ENCODE peak calls at places on chromosomes 11 and 22, in eight cellular contexts. One of them, this sample, is unnamed.

GRCh38 chr11:44973634-44974401 is 23.1 kb upstream of the TP53I11 start:
- DNase-seq in type B pancreatic cell: no peak
- DNase-seq in mucosa of descending colon: peak; percentile 24
- DNase-seq in colonic mucosa: no peak
- DNase-seq in kidney: no peak
- DNase-seq in left lung: no peak
- DNase-seq in GM06990: no peak
- DNase-seq in foreskin fibroblast: no peak
- DNase-seq in this sample: no peak

GRCh38 chr11:122803716-122804115 is 34.6 kb upstream of the CRTAM start:
- DNase-seq in mucosa of descending colon: no peak
- DNase-seq in kidney: no peak
- DNase-seq in left lung: no peak
- DNase-seq in type B pancreatic cell: no peak
- DNase-seq in colonic mucosa: no peak
- DNase-seq in foreskin fibroblast: no peak
- DNase-seq in GM06990: no peak
- DNase-seq in this sample: no peak

GRCh38 chr11:36751251-36751839 is 153.3 kb upstream of the RAG2 start:
- DNase-seq in left lung: no peak
- DNase-seq in kidney: no peak
- DNase-seq in colonic mucosa: no peak
- DNase-seq in type B pancreatic cell: no peak
- DNase-seq in mucosa of descending colon: no peak
- DNase-seq in foreskin fibroblast: no peak
- DNase-seq in GM06990: no peak
- DNase-seq in this sample: no peak

GRCh38 chr22:32803020-32803758 is 1.7 kb downstream of the TIMP3 start:
- DNase-seq in left lung: no peak
- DNase-seq in type B pancreatic cell: no peak
- DNase-seq in kidney: no peak
- DNase-seq in colonic mucosa: no peak
- DNase-seq in mucosa of descending colon: no peak
- DNase-seq in foreskin fibroblast: no peak
- DNase-seq in GM06990: no peak
- DNase-seq in this sample: no peak

GRCh38 chr11:9765320-9766101 is 101.6 kb downstream of the SWAP70 start:
- DNase-seq in foreskin fibroblast: peak; percentile 91
- DNase-seq in colonic mucosa: no peak
- DNase-seq in type B pancreatic cell: no peak
- DNase-seq in left lung: no peak
- DNase-seq in kidney: peak; percentile 87
- DNase-seq in GM06990: no peak
- DNase-seq in mucosa of descending colon: no peak
- DNase-seq in this sample: peak; percentile 40

GRCh38 chr22:39349967-39350802 is at the start of gene SYNGR1:
- DNase-seq in foreskin fibroblast: no peak
- DNase-seq in kidney: peak; percentile 81
- DNase-seq in left lung: no peak
- DNase-seq in type B pancreatic cell: no peak
- DNase-seq in GM06990: no peak
- DNase-seq in colonic mucosa: no peak
- DNase-seq in mucosa of descending colon: no peak
- DNase-seq in this sample: no peak

GRCh38 chr11:122145715-122146274 is 29.8 kb upstream of the BLID start:
- DNase-seq in GM06990: no peak
- DNase-seq in colonic mucosa: no peak
- DNase-seq in left lung: no peak
- DNase-seq in foreskin fibroblast: no peak
- DNase-seq in kidney: no peak
- DNase-seq in type B pancreatic cell: no peak
- DNase-seq in mucosa of descending colon: no peak
- DNase-seq in this sample: no peak

GRCh38 chr22:26323013-26323412 is 106.0 kb upstream of the ASPHD2 start:
- DNase-seq in type B pancreatic cell: no peak
- DNase-seq in mucosa of descending colon: no peak
- DNase-seq in kidney: no peak
- DNase-seq in left lung: no peak
- DNase-seq in foreskin fibroblast: no peak
- DNase-seq in colonic mucosa: no peak
- DNase-seq in GM06990: no peak
- DNase-seq in this sample: no peak

GRCh38 chr11:78532991-78533861 is 41.4 kb downstream of the NARS2 start:
- DNase-seq in GM06990: peak; percentile 36
- DNase-seq in foreskin fibroblast: no peak
- DNase-seq in colonic mucosa: no peak
- DNase-seq in mucosa of descending colon: no peak
- DNase-seq in kidney: no peak
- DNase-seq in left lung: no peak
- DNase-seq in type B pancreatic cell: no peak
- DNase-seq in this sample: peak; percentile 26

GRCh38 chr11:64457416-64458010 is 98.6 kb downstream of the RPS6KA4 start:
- DNase-seq in colonic mucosa: no peak
- DNase-seq in GM06990: no peak
- DNase-seq in kidney: peak; percentile 43
- DNase-seq in mucosa of descending colon: no peak
- DNase-seq in type B pancreatic cell: no peak
- DNase-seq in foreskin fibroblast: no peak
- DNase-seq in left lung: no peak
- DNase-seq in this sample: no peak

GRCh38 chr11:128653828-128654231 is 40.0 kb upstream of the FLI1 start:
- DNase-seq in type B pancreatic cell: no peak
- DNase-seq in mucosa of descending colon: peak; percentile 46
- DNase-seq in GM06990: no peak
- DNase-seq in left lung: peak; percentile 68
- DNase-seq in colonic mucosa: no peak
- DNase-seq in foreskin fibroblast: no peak
- DNase-seq in kidney: no peak
- DNase-seq in this sample: no peak

GRCh38 chr11:59144096-59144495 is 1.4 kb downstream of the FAM111A start:
- DNase-seq in foreskin fibroblast: no peak
- DNase-seq in type B pancreatic cell: no peak
- DNase-seq in left lung: no peak
- DNase-seq in kidney: no peak
- DNase-seq in mucosa of descending colon: no peak
- DNase-seq in GM06990: no peak
- DNase-seq in colonic mucosa: no peak
- DNase-seq in this sample: no peak

GRCh38 chr11:7571640-7572000 is 57.8 kb downstream of the PPFIBP2 start:
- DNase-seq in colonic mucosa: peak; percentile 88
- DNase-seq in foreskin fibroblast: peak; percentile 57
- DNase-seq in kidney: peak; percentile 78
- DNase-seq in type B pancreatic cell: no peak
- DNase-seq in left lung: peak; percentile 55
- DNase-seq in GM06990: no peak
- DNase-seq in mucosa of descending colon: peak; percentile 82
- DNase-seq in this sample: peak; percentile 36

GRCh38 chr11:96052921-96053631 is 129.2 kb upstream of the MTMR2 start:
- DNase-seq in colonic mucosa: no peak
- DNase-seq in kidney: no peak
- DNase-seq in left lung: no peak
- DNase-seq in type B pancreatic cell: no peak
- DNase-seq in foreskin fibroblast: peak; percentile 37
- DNase-seq in GM06990: no peak
- DNase-seq in mucosa of descending colon: no peak
- DNase-seq in this sample: no peak

GRCh38 chr11:96051820-96052219 is 127.9 kb upstream of the MTMR2 start:
- DNase-seq in colonic mucosa: no peak
- DNase-seq in type B pancreatic cell: no peak
- DNase-seq in foreskin fibroblast: no peak
- DNase-seq in GM06990: peak; percentile 59
- DNase-seq in left lung: no peak
- DNase-seq in mucosa of descending colon: no peak
- DNase-seq in kidney: no peak
- DNase-seq in this sample: peak; percentile 57

GRCh38 chr11:96049426-96049825 is 125.5 kb upstream of the MTMR2 start:
- DNase-seq in mucosa of descending colon: no peak
- DNase-seq in GM06990: no peak
- DNase-seq in type B pancreatic cell: no peak
- DNase-seq in kidney: no peak
- DNase-seq in left lung: no peak
- DNase-seq in foreskin fibroblast: peak; percentile 42
- DNase-seq in colonic mucosa: no peak
- DNase-seq in this sample: no peak

GRCh38 chr11:96054870-96055705 is 131.2 kb upstream of the MTMR2 start:
- DNase-seq in left lung: no peak
- DNase-seq in kidney: no peak
- DNase-seq in GM06990: no peak
- DNase-seq in type B pancreatic cell: no peak
- DNase-seq in mucosa of descending colon: no peak
- DNase-seq in foreskin fibroblast: peak; percentile 24
- DNase-seq in colonic mucosa: no peak
- DNase-seq in this sample: no peak

GRCh38 chr11:96050435-96051182 is 126.7 kb upstream of the MTMR2 start:
- DNase-seq in foreskin fibroblast: no peak
- DNase-seq in mucosa of descending colon: no peak
- DNase-seq in type B pancreatic cell: no peak
- DNase-seq in left lung: no peak
- DNase-seq in GM06990: no peak
- DNase-seq in colonic mucosa: no peak
- DNase-seq in kidney: no peak
- DNase-seq in this sample: no peak
- TF ChIP-seq CTCF in foreskin fibroblast: no peak
- TF ChIP-seq CTCF in mucosa of descending colon: no peak
- TF ChIP-seq CTCF in type B pancreatic cell: peak; percentile 51
- TF ChIP-seq CTCF in left lung: no peak
- TF ChIP-seq CTCF in GM06990: peak; percentile 9
- TF ChIP-seq CTCF in colonic mucosa: no peak
- TF ChIP-seq CTCF in kidney: no peak
- TF ChIP-seq CTCF in this sample: no peak

GRCh38 chr22:19966908-19967750 is 25.5 kb upstream of the TXNRD2 start:
- DNase-seq in mucosa of descending colon: no peak
- DNase-seq in type B pancreatic cell: no peak
- DNase-seq in kidney: peak; percentile 68
- DNase-seq in colonic mucosa: no peak
- DNase-seq in foreskin fibroblast: no peak
- DNase-seq in GM06990: no peak
- DNase-seq in left lung: no peak
- DNase-seq in this sample: no peak

GRCh38 chr22:19964701-19965386 is 23.2 kb upstream of the TXNRD2 start:
- DNase-seq in type B pancreatic cell: no peak
- DNase-seq in mucosa of descending colon: no peak
- DNase-seq in kidney: peak; percentile 73
- DNase-seq in GM06990: no peak
- DNase-seq in foreskin fibroblast: no peak
- DNase-seq in left lung: no peak
- DNase-seq in colonic mucosa: no peak
- DNase-seq in this sample: no peak

GRCh38 chr22:19963863-19964642 is 22.4 kb upstream of the TXNRD2 start:
- DNase-seq in type B pancreatic cell: no peak
- DNase-seq in kidney: peak; percentile 68
- DNase-seq in GM06990: no peak
- DNase-seq in mucosa of descending colon: no peak
- DNase-seq in foreskin fibroblast: no peak
- DNase-seq in colonic mucosa: no peak
- DNase-seq in left lung: no peak
- DNase-seq in this sample: no peak

GRCh38 chr22:19967850-19968449 is 26.3 kb upstream of the TXNRD2 start:
- DNase-seq in left lung: no peak
- DNase-seq in foreskin fibroblast: no peak
- DNase-seq in type B pancreatic cell: no peak
- DNase-seq in kidney: peak; percentile 39
- DNase-seq in GM06990: no peak
- DNase-seq in colonic mucosa: no peak
- DNase-seq in mucosa of descending colon: no peak
- DNase-seq in this sample: no peak

GRCh38 chr22:19965771-19966709 is 24.4 kb upstream of the TXNRD2 start:
- DNase-seq in foreskin fibroblast: no peak
- DNase-seq in GM06990: no peak
- DNase-seq in colonic mucosa: no peak
- DNase-seq in mucosa of descending colon: no peak
- DNase-seq in left lung: no peak
- DNase-seq in kidney: peak; percentile 53
- DNase-seq in type B pancreatic cell: no peak
- DNase-seq in this sample: no peak
- TF ChIP-seq CTCF in foreskin fibroblast: peak; percentile 31
- TF ChIP-seq CTCF in GM06990: peak; percentile 41
- TF ChIP-seq CTCF in colonic mucosa: no peak
- TF ChIP-seq CTCF in mucosa of descending colon: no peak
- TF ChIP-seq CTCF in left lung: no peak
- TF ChIP-seq CTCF in kidney: no peak
- TF ChIP-seq CTCF in type B pancreatic cell: peak; percentile 73
- TF ChIP-seq CTCF in this sample: peak; percentile 4

DNA sequence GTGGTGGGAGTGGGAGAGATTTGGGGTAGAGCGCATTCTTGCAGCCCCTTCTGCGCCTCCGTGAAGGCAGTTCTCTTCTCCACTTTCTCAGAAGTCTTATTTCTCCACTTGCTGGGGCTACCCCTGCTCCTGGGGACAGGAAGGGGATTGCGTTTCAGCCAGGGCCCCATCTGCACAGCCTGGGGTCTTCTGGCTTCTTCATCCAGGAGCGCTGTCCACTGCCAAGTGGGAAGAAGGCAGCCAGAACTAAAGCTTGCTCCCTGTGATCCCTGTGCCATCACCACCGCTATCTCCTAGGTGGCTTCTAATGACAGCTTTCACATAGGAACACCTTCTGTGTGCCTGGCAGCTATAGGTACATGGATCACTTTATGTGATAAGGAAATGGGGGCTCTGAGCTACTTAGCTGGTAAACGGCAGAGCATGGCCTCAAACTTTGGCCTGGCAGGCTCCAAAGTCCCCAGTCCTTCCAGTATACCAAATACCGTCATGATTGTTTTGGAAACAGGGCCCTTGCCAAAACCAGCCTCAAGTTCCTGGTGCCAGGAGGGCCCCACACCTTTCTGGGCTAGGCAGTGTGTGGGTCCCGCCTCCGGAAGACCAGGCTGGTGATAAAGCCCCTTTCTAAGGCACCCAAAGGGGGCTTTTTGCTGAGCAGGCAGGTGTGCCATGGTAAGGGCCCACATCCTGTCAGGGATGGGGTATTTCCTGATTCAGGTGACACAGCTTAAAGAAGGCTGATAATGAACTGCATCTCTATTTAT is 60.4 kb upstream of the PAX6 start:
- DNase-seq in type B pancreatic cell: no peak
- DNase-seq in colonic mucosa: no peak
- DNase-seq in foreskin fibroblast: no peak
- DNase-seq in left lung: no peak
- DNase-seq in GM06990: no peak
- DNase-seq in mucosa of descending colon: no peak
- DNase-seq in kidney: no peak
- DNase-seq in this sample: no peak
- TF ChIP-seq CTCF in type B pancreatic cell: peak; percentile 19
- TF ChIP-seq CTCF in colonic mucosa: no peak
- TF ChIP-seq CTCF in foreskin fibroblast: no peak
- TF ChIP-seq CTCF in left lung: no peak
- TF ChIP-seq CTCF in GM06990: no peak
- TF ChIP-seq CTCF in mucosa of descending colon: no peak
- TF ChIP-seq CTCF in kidney: no peak
- TF ChIP-seq CTCF in this sample: no peak

DNA sequence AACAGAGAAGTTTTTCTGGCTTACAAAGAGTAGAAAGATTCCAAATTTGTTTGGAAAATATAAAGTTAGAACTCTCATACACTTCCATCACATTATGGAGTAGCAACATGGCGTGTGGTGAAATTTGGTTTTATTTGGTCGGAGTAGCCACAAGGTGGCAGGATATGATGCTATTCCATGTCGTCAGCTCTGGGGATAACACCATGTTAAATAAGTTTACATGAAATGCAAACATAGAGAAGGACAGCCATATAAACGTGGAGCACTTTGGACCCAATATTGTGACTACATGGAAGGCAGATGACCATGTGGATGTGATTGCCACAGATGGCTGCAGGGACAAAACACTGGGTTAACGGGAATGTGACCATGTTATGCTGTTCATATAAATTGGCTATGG is 21.1 kb downstream of the OR5M11 start:
- DNase-seq in left lung: no peak
- DNase-seq in mucosa of descending colon: no peak
- DNase-seq in type B pancreatic cell: no peak
- DNase-seq in colonic mucosa: no peak
- DNase-seq in foreskin fibroblast: no peak
- DNase-seq in kidney: no peak
- DNase-seq in GM06990: no peak
- DNase-seq in this sample: no peak
- TF ChIP-seq CTCF in left lung: no peak
- TF ChIP-seq CTCF in mucosa of descending colon: no peak
- TF ChIP-seq CTCF in type B pancreatic cell: peak; percentile 49
- TF ChIP-seq CTCF in colonic mucosa: peak; percentile 14
- TF ChIP-seq CTCF in foreskin fibroblast: no peak
- TF ChIP-seq CTCF in kidney: no peak
- TF ChIP-seq CTCF in GM06990: no peak
- TF ChIP-seq CTCF in this sample: no peak

This sample was measured in GM13976.